ENCODE peak calls at places on chromosomes 2 and 18, in four cellular contexts. F is K562, X is H1, P is HepG2. Z is an unnamed sample.

GRCh38 chr2:160940271-160940670 is 220.0 kb upstream of the TANK start:
- DNase-seq in F (no peak), X (no peak), P (no peak), Z (no peak)

GRCh38 chr2:69717902-69718301 is 24.0 kb upstream of the ANXA4 start:
- DNase-seq in F (no peak), X (no peak), P (no peak), Z (no peak)

GRCh38 chr2:69625078-69625788 is 18.3 kb downstream of the AAK1 start:
- DNase-seq in F (no peak), X (no peak), P (peak), Z (no peak)

GRCh38 chr2:42928692-42929576 is 136.6 kb upstream of the HAAO start:
- DNase-seq in F (peak), X (peak), P (peak), Z (no peak)

GRCh38 chr2:43950383-43951008 is 45.3 kb downstream of the LRPPRC start:
- DNase-seq in F (no peak), X (no peak), P (peak), Z (no peak)

GRCh38 chr2:100344433-100344832 is 22.1 kb upstream of the LONRF2 start:
- DNase-seq in F (no peak), X (no peak), P (no peak), Z (no peak)

GRCh38 chr2:43344911-43345373 is 118.5 kb upstream of the ZFP36L2 start:
- DNase-seq in F (peak), X (no peak), P (no peak), Z (no peak)

GRCh38 chr18:44856157-44856556 is 175.5 kb downstream of the SETBP1 start:
- DNase-seq in F (no peak), X (no peak), P (no peak), Z (no peak)

GRCh38 chr18:46155652-46156051 is 51.5 kb downstream of the HAUS1 start:
- DNase-seq in F (no peak), X (no peak), P (no peak), Z (no peak)

GRCh38 chr18:12598181-12598921 is 59.6 kb downstream of the SPIRE1 start:
- DNase-seq in F (no peak), X (no peak), P (no peak), Z (no peak)

GRCh38 chr2:183740241-183740640 is 616.0 kb downstream of the NUP35 start:
- DNase-seq in F (no peak), X (no peak), P (no peak), Z (no peak)

GRCh38 chr2:162430323-162430722 is 86.4 kb downstream of the GCA start:
- DNase-seq in F (no peak), X (no peak), P (peak), Z (no peak)

GRCh38 chr18:24054130-24054529 is 39.6 kb downstream of the TTC39C start:
- DNase-seq in F (no peak), X (no peak), P (no peak), Z (no peak)

GRCh38 chr2:31296641-31297287 is 62.8 kb downstream of the EHD3 start:
- DNase-seq in F (no peak), X (no peak), P (no peak), Z (no peak)

GRCh38 chr2:180621366-180621765 is 359.0 kb upstream of the UBE2E3 start:
- DNase-seq in F (no peak), X (no peak), P (no peak), Z (no peak)

GRCh38 chr2:187500585-187501359 is 52.7 kb upstream of the CALCRL start:
- DNase-seq in F (peak), X (no peak), P (peak), Z (no peak)

GRCh38 chr2:239000500-239001073 is 152.7 kb downstream of the TWIST2 start:
- DNase-seq in F (no peak), X (no peak), P (no peak), Z (no peak)

GRCh38 chr2:11683486-11683885 is 13.5 kb upstream of the NTSR2 start:
- DNase-seq in F (no peak), X (no peak), P (no peak), Z (no peak)

GRCh38 chr2:241760301-241760771 is 16.3 kb upstream of the GAL3ST2 start:
- DNase-seq in F (no peak), X (no peak), P (no peak), Z (no peak)

GRCh38 chr2:48045613-48046012 is 139.3 kb upstream of the FBXO11 start:
- DNase-seq in F (no peak), X (no peak), P (no peak), Z (peak)

GRCh38 chr2:212863185-212863588 is 288.2 kb downstream of the IKZF2 start:
- DNase-seq in F (peak), X (peak), P (peak), Z (peak)

GRCh38 chr2:58959996-58960395 is 718.9 kb upstream of the FANCL start:
- DNase-seq in F (no peak), X (no peak), P (no peak), Z (no peak)

GRCh38 chr2:215567504-215567903 is 131.6 kb upstream of the FN1 start:
- DNase-seq in F (no peak), X (no peak), P (no peak), Z (peak)

GRCh38 chr2:83233284-83233683 is 1225.8 kb downstream of the SUCLG1 start:
- DNase-seq in F (no peak), X (no peak), P (no peak), Z (no peak)

GRCh38 chr2:171711351-171711750 is 24.1 kb downstream of the DYNC1I2 start:
- DNase-seq in F (no peak), X (no peak), P (no peak), Z (no peak)

GRCh38 chr2:42748846-42749245 is 15.1 kb downstream of the OXER1 start:
- DNase-seq in F (no peak), X (no peak), P (no peak), Z (no peak)

GRCh38 chr2:3189076-3189591 is 188.5 kb downstream of the EIPR1 start:
- DNase-seq in F (no peak), X (no peak), P (no peak), Z (no peak)

GRCh38 chr2:184735611-184736010 is 137.3 kb downstream of the ZNF804A start:
- DNase-seq in F (no peak), X (no peak), P (no peak), Z (no peak)

GRCh38 chr18:907880-908512 is 3.3 kb downstream of the ADCYAP1 start:
- DNase-seq in F (no peak), X (peak), P (no peak), Z (no peak)

GRCh38 chr2:226413498-226414130 is 386.0 kb downstream of the IRS1 start:
- DNase-seq in F (no peak), X (no peak), P (no peak), Z (no peak)

GRCh38 chr2:158045362-158045761 is 56.3 kb upstream of the UPP2 start:
- DNase-seq in F (no peak), X (no peak), P (peak), Z (no peak)

GRCh38 chr2:207704031-207704430 is 7.4 kb upstream of the CCNYL1 start:
- DNase-seq in F (no peak), X (no peak), P (no peak), Z (no peak)

GRCh38 chr2:47404356-47404755 is 1.4 kb downstream of the MSH2 start:
- DNase-seq in F (peak), X (no peak), P (no peak), Z (no peak)

GRCh38 chr18:44067201-44067600 is 613.5 kb upstream of the SETBP1 start:
- DNase-seq in F (no peak), X (no peak), P (no peak), Z (no peak)

GRCh38 chr2:11540996-11541692 is 7.3 kb downstream of the GREB1 start:
- DNase-seq in F (no peak), X (no peak), P (no peak), Z (no peak)

GRCh38 chr2:118061135-118061955 is 26.9 kb upstream of the INSIG2 start:
- DNase-seq in F (no peak), X (no peak), P (peak), Z (peak)

GRCh38 chr2:29000481-29000880 is 19.4 kb downstream of the TOGARAM2 start:
- DNase-seq in F (no peak), X (no peak), P (no peak), Z (peak)

GRCh38 chr18:10064267-10064666 is 150.5 kb downstream of the VAPA start:
- DNase-seq in F (no peak), X (no peak), P (no peak), Z (no peak)

GRCh38 chr2:71458413-71459083 is 5.2 kb downstream of the DYSF start:
- DNase-seq in F (no peak), X (peak), P (no peak), Z (no peak)

GRCh38 chr2:205704101-205704741 is 21.9 kb downstream of the NRP2 start:
- DNase-seq in F (no peak), X (no peak), P (peak), Z (no peak)
- TF ChIP-seq CBX5 in F (no peak), X (no peak), P (no peak), Z (no peak)

DNA sequence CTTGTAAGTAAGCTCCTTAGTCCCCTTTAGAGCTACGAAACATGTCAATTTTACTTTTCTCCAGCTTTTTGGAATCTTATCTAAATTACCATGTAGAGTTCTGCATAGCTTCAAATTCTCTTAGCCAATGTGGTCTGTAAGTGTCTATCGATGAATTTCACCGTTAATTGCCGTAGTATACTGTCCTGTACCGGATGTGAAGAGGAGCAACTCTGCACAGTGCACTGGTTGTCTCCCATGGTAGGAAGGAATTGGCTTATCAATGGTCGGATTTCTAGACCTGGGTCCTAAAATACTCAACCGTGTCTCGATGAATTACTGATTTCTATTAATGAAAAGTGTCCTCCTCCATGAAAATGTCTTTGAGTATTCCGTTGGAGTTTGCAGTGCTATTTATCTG is 1.9 kb downstream of the NOP58 start:
- DNase-seq in F (no peak), X (no peak), P (no peak), Z (no peak)
- TF ChIP-seq CBX5 in F (no peak), X (no peak), P (no peak), Z (no peak)

DNA sequence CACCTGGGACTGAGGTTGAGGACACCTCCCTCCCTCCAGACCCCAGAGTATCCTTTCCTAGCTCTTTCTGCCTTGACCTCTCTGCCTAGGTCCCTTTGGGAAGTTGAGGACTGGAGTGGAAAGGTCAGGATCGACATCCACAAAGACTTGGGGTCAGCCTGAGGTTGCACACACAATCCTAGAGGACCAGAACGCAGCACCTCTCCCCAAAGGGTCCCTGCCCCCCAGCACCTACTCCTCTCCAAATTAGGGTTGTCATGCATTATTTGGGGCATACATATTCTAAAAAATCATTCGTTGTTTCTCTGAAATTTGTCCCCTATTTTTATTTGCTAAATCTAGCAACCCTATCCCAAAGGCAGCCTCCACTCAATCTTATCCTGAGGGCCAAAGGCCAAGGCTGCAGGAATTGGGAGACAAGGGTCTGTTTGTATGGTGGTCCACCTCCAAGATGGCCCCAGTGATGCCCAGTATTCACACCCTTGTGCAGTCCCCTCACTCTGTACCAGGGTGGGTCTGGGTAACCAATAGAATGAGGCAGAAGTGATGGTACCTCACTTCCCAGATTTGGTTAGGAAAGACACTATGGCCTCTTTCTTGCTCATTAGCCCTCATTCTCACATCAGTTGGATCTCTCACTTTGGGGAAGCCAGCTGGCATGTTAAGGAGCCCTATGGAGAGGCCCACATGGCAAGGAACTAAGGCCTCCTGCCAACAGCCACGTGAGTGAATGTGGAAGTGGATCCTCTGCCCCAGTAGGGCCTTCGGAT is 3.5 kb upstream of the CHRNG start:
- DNase-seq in F (no peak), X (no peak), P (no peak), Z (no peak)
- TF ChIP-seq CBX5 in F (no peak), X (no peak), P (no peak), Z (no peak)

DNA sequence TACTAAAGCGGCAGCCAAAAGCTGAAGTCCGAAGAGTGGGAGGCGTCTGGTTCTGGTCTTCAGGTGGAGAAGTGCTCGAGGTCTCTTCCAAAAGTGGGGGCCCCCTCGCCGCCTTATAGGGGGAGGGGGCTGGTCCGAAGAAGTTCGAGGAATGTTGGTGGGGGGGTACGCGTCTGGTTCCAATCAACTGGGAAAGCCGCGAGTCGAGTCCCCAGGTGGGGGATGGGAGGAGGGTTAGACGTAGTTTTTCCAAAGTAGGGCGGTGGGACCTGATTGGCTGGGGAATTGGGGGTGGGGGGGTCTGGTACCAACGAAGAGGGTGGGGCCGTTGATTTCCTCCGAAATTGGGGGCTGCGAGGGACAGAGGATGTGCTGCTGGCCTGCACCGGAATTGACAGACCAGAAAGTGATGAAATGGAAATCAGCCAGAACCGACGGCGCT is 603 bp downstream of the ITM2C start:
- DNase-seq in F (peak), X (peak), P (no peak), Z (no peak)
- TF ChIP-seq CBX5 in F (no peak), X (no peak), P (no peak), Z (no peak)

GRCh38 chr2:60486067-60486466 is 67.4 kb downstream of the BCL11A start:
- DNase-seq in F (no peak), X (no peak), P (no peak), Z (no peak)
- TF ChIP-seq CBX5 in F (no peak), X (no peak), P (no peak), Z (no peak)

DNA sequence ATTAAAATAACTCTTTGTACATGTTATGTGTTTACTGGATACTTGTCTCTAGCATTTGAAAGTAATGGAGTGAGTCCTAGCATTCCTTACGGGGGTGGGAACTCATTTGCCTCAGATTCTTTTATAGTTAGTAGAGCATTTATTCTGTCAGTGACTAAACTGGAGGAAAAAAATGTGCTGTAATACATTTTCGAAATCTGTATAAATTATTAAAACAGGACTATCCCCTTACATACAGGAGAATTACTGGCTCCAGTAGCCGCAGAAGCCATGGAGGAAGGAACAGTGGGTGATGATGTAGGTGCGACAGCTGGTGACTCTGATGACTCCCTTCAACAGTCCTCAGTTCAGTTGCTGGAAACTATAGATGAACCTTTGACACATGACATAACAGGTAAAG is 122.4 kb downstream of the BIRC6 start:
- DNase-seq in F (no peak), X (no peak), P (no peak), Z (no peak)
- TF ChIP-seq CBX5 in F (no peak), X (no peak), P (no peak), Z (no peak)

GRCh38 chr2:151297882-151298281 is 8.4 kb upstream of the NMI start:
- DNase-seq in F (no peak), X (no peak), P (no peak), Z (peak)
- TF ChIP-seq CBX5 in F (no peak), X (no peak), P (no peak), Z (no peak)